ENCODE peak calls at places on chromosomes 13 and 19, in ten cellular contexts. K is stimulated activated naive B cell treated with anti-CD40 and anti-IgM and Interleukin-4, amounts not matched to agents 10 μg/mL and 1 μg/mL and 100 μg/mL, for 72 hours; A is T-helper 1 cell; L is IMR-90; N is brain microvascular endothelial cell; R is fibroblast of villous mesenchyme; S is psoas muscle; V is activated CD4-positive, alpha-beta T cell treated with anti-CD3 and anti-CD28 coated beads, Interleukin-2, amount 50 U/mL, for 24 hours; T is left ventricle myocardium inferior; W is astrocyte of the spinal cord. G is an unnamed sample.

GRCh38 chr13:32846556-32846955 is 169.7 kb upstream of the KL start:
- DNase-seq in N (no peak), S (no peak), L (no peak), T (no peak), V (no peak), R (no peak), A (no peak), W (no peak), K (no peak), G (no peak)

GRCh38 chr13:67238277-67238859 is 8.2 kb upstream of the PCDH9 start:
- DNase-seq in W (peak; percentile 65), A (no peak), T (no peak), R (peak; percentile 28), L (peak; percentile 36), V (no peak), N (no peak), S (no peak), K (no peak), G (peak; percentile 27)

GRCh38 chr19:33724723-33725060 is 72.0 kb upstream of the KCTD15 start:
- DNase-seq in T (no peak), N (no peak), A (no peak), V (no peak), W (no peak), K (no peak), L (no peak), S (no peak), R (no peak), G (no peak)

GRCh38 chr19:11234486-11235075 is 4.8 kb upstream of the ANGPTL8 start:
- DNase-seq in V (no peak), T (no peak), S (no peak), A (no peak), N (no peak), R (no peak), K (no peak), W (no peak), L (no peak), G (no peak)

GRCh38 chr13:89925107-89925506 is 1422.4 kb upstream of the MIR17HG start:
- DNase-seq in S (no peak), L (peak; percentile 2), T (no peak), R (no peak), K (no peak), A (no peak), W (peak; percentile 43), V (no peak), N (no peak), G (peak; percentile 45)

GRCh38 chr13:23504188-23504587 is 66.0 kb upstream of the TNFRSF19 start:
- DNase-seq in K (no peak), W (no peak), V (no peak), T (no peak), L (peak; percentile 19), A (no peak), N (peak; percentile 19), S (no peak), R (peak; percentile 43), G (peak; percentile 69)

GRCh38 chr13:57865600-57866294 is 234.2 kb downstream of the PCDH17 start:
- DNase-seq in N (no peak), S (no peak), V (no peak), L (no peak), T (no peak), W (no peak), A (no peak), K (no peak), R (no peak), G (peak; percentile 1)

GRCh38 chr13:42740753-42741152 is 40.6 kb upstream of the FAM216B start:
- DNase-seq in S (peak; percentile 65), L (no peak), T (peak; percentile 47), W (no peak), K (no peak), R (no peak), A (no peak), N (peak; percentile 31), V (no peak), G (peak; percentile 36)

GRCh38 chr13:50916701-50917184 is 7.2 kb downstream of the RNASEH2B start:
- DNase-seq in V (no peak), R (no peak), K (peak; percentile 11), N (no peak), L (no peak), W (no peak), A (no peak), T (peak; percentile 17), S (no peak), G (no peak)

GRCh38 chr19:42175952-42176648 is 41.4 kb downstream of the DEDD2 start:
- DNase-seq in N (no peak), L (peak; percentile 17), A (no peak), R (peak; percentile 28), T (no peak), V (no peak), W (peak; percentile 23), K (no peak), S (no peak), G (peak; percentile 14)

GRCh38 chr13:112247471-112248405 is 128.4 kb upstream of the SPACA7 start:
- DNase-seq in R (no peak), L (no peak), N (no peak), K (no peak), T (no peak), S (no peak), W (no peak), V (no peak), A (no peak), G (no peak)

GRCh38 chr13:75569576-75569975 is 20.0 kb downstream of the UCHL3 start:
- DNase-seq in S (no peak), T (no peak), A (no peak), W (no peak), N (no peak), K (no peak), R (peak; percentile 42), L (no peak), V (no peak), G (no peak)